ENCODE peak calls at places on chromosomes 13 and 19, in nine cellular contexts. One of them, this sample, is unnamed.

GRCh38 chr19:19262190-19263057 is 10.7 kb downstream of the TM6SF2 start:
- DNase-seq in vagina: no peak
- DNase-seq in IMR-90: no peak
- DNase-seq in breast epithelium: no peak
- DNase-seq in lung: no peak
- DNase-seq in body of pancreas: no peak
- DNase-seq in HepG2: no peak
- DNase-seq in left lung: no peak
- DNase-seq in PC-3: no peak
- DNase-seq in this sample: no peak

GRCh38 chr19:47714339-47714738 is 1.1 kb downstream of the EHD2 start:
- DNase-seq in vagina: no peak
- DNase-seq in IMR-90: no peak
- DNase-seq in breast epithelium: no peak
- DNase-seq in lung: no peak
- DNase-seq in body of pancreas: no peak
- DNase-seq in HepG2: no peak
- DNase-seq in left lung: no peak
- DNase-seq in PC-3: no peak
- DNase-seq in this sample: no peak

GRCh38 chr19:7916908-7917291 is 2.3 kb downstream of the TGFBR3L start:
- DNase-seq in vagina: no peak
- DNase-seq in IMR-90: no peak
- DNase-seq in breast epithelium: no peak
- DNase-seq in lung: no peak
- DNase-seq in body of pancreas: no peak
- DNase-seq in HepG2: no peak
- DNase-seq in left lung: no peak
- DNase-seq in PC-3: no peak
- DNase-seq in this sample: no peak

GRCh38 chr13:113906566-113906965 is 42.7 kb upstream of the GAS6 start:
- DNase-seq in vagina: peak
- DNase-seq in IMR-90: no peak
- DNase-seq in breast epithelium: peak
- DNase-seq in lung: peak
- DNase-seq in body of pancreas: no peak
- DNase-seq in HepG2: no peak
- DNase-seq in left lung: no peak
- DNase-seq in PC-3: no peak
- DNase-seq in this sample: no peak

GRCh38 chr13:47066261-47066660 is 169.4 kb upstream of the HTR2A start:
- DNase-seq in vagina: no peak
- DNase-seq in IMR-90: peak
- DNase-seq in breast epithelium: no peak
- DNase-seq in lung: no peak
- DNase-seq in body of pancreas: no peak
- DNase-seq in HepG2: no peak
- DNase-seq in left lung: no peak
- DNase-seq in PC-3: no peak
- DNase-seq in this sample: no peak

GRCh38 chr19:17530586-17530985 is 19.1 kb downstream of the PGLS start:
- DNase-seq in vagina: no peak
- DNase-seq in IMR-90: no peak
- DNase-seq in breast epithelium: no peak
- DNase-seq in lung: no peak
- DNase-seq in body of pancreas: no peak
- DNase-seq in HepG2: peak
- DNase-seq in left lung: no peak
- DNase-seq in PC-3: no peak
- DNase-seq in this sample: no peak

GRCh38 chr19:46748325-46749109 is 2.3 kb upstream of the STRN4 start:
- DNase-seq in vagina: no peak
- DNase-seq in IMR-90: peak
- DNase-seq in breast epithelium: no peak
- DNase-seq in lung: peak
- DNase-seq in body of pancreas: peak
- DNase-seq in HepG2: peak
- DNase-seq in left lung: no peak
- DNase-seq in PC-3: peak
- DNase-seq in this sample: no peak

GRCh38 chr19:49816616-49817015 is 1.5 kb upstream of the MED25 start:
- DNase-seq in vagina: no peak
- DNase-seq in IMR-90: no peak
- DNase-seq in breast epithelium: no peak
- DNase-seq in lung: no peak
- DNase-seq in body of pancreas: peak
- DNase-seq in HepG2: no peak
- DNase-seq in left lung: no peak
- DNase-seq in PC-3: no peak
- DNase-seq in this sample: no peak

GRCh38 chr13:109840201-109840892 is 54.0 kb upstream of the IRS2 start:
- DNase-seq in vagina: no peak
- DNase-seq in IMR-90: peak
- DNase-seq in breast epithelium: no peak
- DNase-seq in lung: no peak
- DNase-seq in body of pancreas: no peak
- DNase-seq in HepG2: no peak
- DNase-seq in left lung: no peak
- DNase-seq in PC-3: peak
- DNase-seq in this sample: no peak

GRCh38 chr19:4164262-4164661 is 10.8 kb downstream of the CREB3L3 start:
- DNase-seq in vagina: no peak
- DNase-seq in IMR-90: no peak
- DNase-seq in breast epithelium: no peak
- DNase-seq in lung: no peak
- DNase-seq in body of pancreas: no peak
- DNase-seq in HepG2: no peak
- DNase-seq in left lung: no peak
- DNase-seq in PC-3: no peak
- DNase-seq in this sample: no peak

GRCh38 chr13:27269114-27269665 is 1.4 kb upstream of the RASL11A start:
- DNase-seq in vagina: no peak
- DNase-seq in IMR-90: peak
- DNase-seq in breast epithelium: no peak
- DNase-seq in lung: no peak
- DNase-seq in body of pancreas: no peak
- DNase-seq in HepG2: no peak
- DNase-seq in left lung: no peak
- DNase-seq in PC-3: no peak
- DNase-seq in this sample: no peak

GRCh38 chr19:55115446-55116065 is 1.9 kb downstream of the PPP1R12C start:
- DNase-seq in vagina: no peak
- DNase-seq in IMR-90: peak
- DNase-seq in breast epithelium: no peak
- DNase-seq in lung: no peak
- DNase-seq in body of pancreas: no peak
- DNase-seq in HepG2: no peak
- DNase-seq in left lung: no peak
- DNase-seq in PC-3: no peak
- DNase-seq in this sample: no peak

GRCh38 chr13:65638572-65639168 is 1591.5 kb downstream of the PCDH9 start:
- DNase-seq in vagina: no peak
- DNase-seq in IMR-90: peak
- DNase-seq in breast epithelium: no peak
- DNase-seq in lung: no peak
- DNase-seq in body of pancreas: no peak
- DNase-seq in HepG2: peak
- DNase-seq in left lung: no peak
- DNase-seq in PC-3: peak
- DNase-seq in this sample: no peak

GRCh38 chr19:29634731-29635130 is 28.6 kb downstream of the POP4 start:
- DNase-seq in vagina: no peak
- DNase-seq in IMR-90: no peak
- DNase-seq in breast epithelium: no peak
- DNase-seq in lung: no peak
- DNase-seq in body of pancreas: no peak
- DNase-seq in HepG2: no peak
- DNase-seq in left lung: no peak
- DNase-seq in PC-3: no peak
- DNase-seq in this sample: no peak

GRCh38 chr19:18102916-18103542 is 5.5 kb downstream of the MAST3 start:
- DNase-seq in vagina: no peak
- DNase-seq in IMR-90: no peak
- DNase-seq in breast epithelium: no peak
- DNase-seq in lung: no peak
- DNase-seq in body of pancreas: no peak
- DNase-seq in HepG2: no peak
- DNase-seq in left lung: no peak
- DNase-seq in PC-3: no peak
- DNase-seq in this sample: peak

DNA sequence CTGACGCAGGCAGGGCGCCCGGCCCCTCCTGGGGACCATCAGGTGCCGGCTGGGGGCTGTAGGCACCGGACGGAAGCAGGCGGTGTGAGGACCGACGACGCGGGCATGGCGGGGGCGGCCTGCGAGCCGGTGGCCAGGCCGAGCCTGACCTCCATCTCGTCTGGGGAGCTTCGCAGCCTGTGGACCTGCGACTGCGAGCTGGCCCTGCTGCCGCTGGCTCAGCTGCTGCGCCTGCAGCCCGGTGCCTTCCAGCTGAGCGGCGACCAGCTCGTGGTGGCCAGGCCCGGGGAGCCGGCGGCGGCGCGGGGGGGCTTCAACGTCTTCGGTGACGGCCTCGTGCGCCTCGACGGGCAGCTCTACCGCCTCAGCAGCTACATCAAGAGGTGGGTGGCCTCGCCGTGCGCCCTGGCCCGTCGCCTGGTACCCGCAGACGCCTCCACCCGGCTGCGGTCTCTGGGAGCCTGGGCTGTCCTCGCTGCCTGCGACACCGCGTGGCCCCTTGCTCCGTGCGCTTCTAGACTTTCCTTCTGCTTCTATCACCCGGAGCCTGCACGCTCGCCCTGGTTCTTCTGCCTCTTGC is 430 bp downstream of the MEDAG start:
- DNase-seq in vagina: no peak
- DNase-seq in IMR-90: no peak
- DNase-seq in breast epithelium: no peak
- DNase-seq in lung: no peak
- DNase-seq in body of pancreas: no peak
- DNase-seq in HepG2: no peak
- DNase-seq in left lung: no peak
- DNase-seq in PC-3: no peak
- DNase-seq in this sample: no peak
- H3K27ac ChIP-seq in vagina: peak
- H3K27ac ChIP-seq in IMR-90: no peak
- H3K27ac ChIP-seq in breast epithelium: peak
- H3K27ac ChIP-seq in lung: peak
- H3K27ac ChIP-seq in body of pancreas: no peak
- H3K27ac ChIP-seq in HepG2: no peak
- H3K27ac ChIP-seq in left lung: peak
- H3K27ac ChIP-seq in PC-3: no peak
- H3K27ac ChIP-seq in this sample: no peak

GRCh38 chr13:94706101-94706853 is 6.1 kb downstream of the SOX21 start:
- DNase-seq in vagina: peak
- DNase-seq in IMR-90: no peak
- DNase-seq in breast epithelium: no peak
- DNase-seq in lung: no peak
- DNase-seq in body of pancreas: no peak
- DNase-seq in HepG2: no peak
- DNase-seq in left lung: no peak
- DNase-seq in PC-3: no peak
- DNase-seq in this sample: no peak

GRCh38 chr13:94707400-94708021 is 4.8 kb downstream of the SOX21 start:
- DNase-seq in vagina: peak
- DNase-seq in IMR-90: no peak
- DNase-seq in breast epithelium: no peak
- DNase-seq in lung: no peak
- DNase-seq in body of pancreas: no peak
- DNase-seq in HepG2: no peak
- DNase-seq in left lung: no peak
- DNase-seq in PC-3: no peak
- DNase-seq in this sample: no peak

GRCh38 chr13:94708031-94708571 is 4.2 kb downstream of the SOX21 start:
- DNase-seq in vagina: peak
- DNase-seq in IMR-90: no peak
- DNase-seq in breast epithelium: no peak
- DNase-seq in lung: no peak
- DNase-seq in body of pancreas: no peak
- DNase-seq in HepG2: no peak
- DNase-seq in left lung: no peak
- DNase-seq in PC-3: no peak
- DNase-seq in this sample: peak

GRCh38 chr13:94705081-94705751 is 7.1 kb downstream of the SOX21 start:
- DNase-seq in vagina: peak
- DNase-seq in IMR-90: no peak
- DNase-seq in breast epithelium: no peak
- DNase-seq in lung: no peak
- DNase-seq in body of pancreas: no peak
- DNase-seq in HepG2: no peak
- DNase-seq in left lung: no peak
- DNase-seq in PC-3: no peak
- DNase-seq in this sample: no peak

GRCh38 chr13:94706854-94707399 is 5.4 kb downstream of the SOX21 start:
- DNase-seq in vagina: peak
- DNase-seq in IMR-90: no peak
- DNase-seq in breast epithelium: no peak
- DNase-seq in lung: no peak
- DNase-seq in body of pancreas: no peak
- DNase-seq in HepG2: no peak
- DNase-seq in left lung: no peak
- DNase-seq in PC-3: no peak
- DNase-seq in this sample: no peak
- H3K4me3 ChIP-seq in vagina: no peak
- H3K4me3 ChIP-seq in IMR-90: no peak
- H3K4me3 ChIP-seq in breast epithelium: no peak
- H3K4me3 ChIP-seq in lung: no peak
- H3K4me3 ChIP-seq in body of pancreas: no peak
- H3K4me3 ChIP-seq in HepG2: no peak
- H3K4me3 ChIP-seq in left lung: no peak
- H3K4me3 ChIP-seq in PC-3: no peak
- H3K4me3 ChIP-seq in this sample: peak

DNA sequence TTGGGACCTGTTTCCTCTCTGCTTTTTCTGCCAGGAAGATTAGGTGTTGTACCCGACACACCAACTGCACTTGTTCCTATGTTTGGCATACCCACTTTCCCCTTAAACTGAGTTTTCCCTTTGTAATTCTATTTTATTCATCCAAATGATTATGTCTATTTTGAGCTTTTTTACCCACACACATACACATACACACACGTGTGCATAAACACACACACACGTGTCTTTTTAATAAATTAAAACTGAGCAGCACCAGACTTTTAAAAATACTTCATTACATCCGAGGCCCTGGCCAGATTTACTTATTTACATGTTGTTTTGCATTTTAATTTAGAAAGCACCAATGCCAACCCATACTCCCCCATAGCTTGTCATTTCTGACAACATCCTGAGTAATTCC is 350.0 kb downstream of the DNAJC15 start:
- DNase-seq in vagina: no peak
- DNase-seq in IMR-90: no peak
- DNase-seq in breast epithelium: no peak
- DNase-seq in lung: no peak
- DNase-seq in body of pancreas: no peak
- DNase-seq in HepG2: no peak
- DNase-seq in left lung: no peak
- DNase-seq in PC-3: no peak
- DNase-seq in this sample: no peak
- TF ChIP-seq CTCF in vagina: no peak
- TF ChIP-seq CTCF in IMR-90: no peak
- TF ChIP-seq CTCF in breast epithelium: no peak
- TF ChIP-seq CTCF in lung: no peak
- TF ChIP-seq CTCF in body of pancreas: no peak
- TF ChIP-seq CTCF in HepG2: no peak
- TF ChIP-seq CTCF in left lung: no peak
- TF ChIP-seq CTCF in PC-3: no peak
- TF ChIP-seq CTCF in this sample: no peak

GRCh38 chr13:103351035-103351828 is 285.0 kb upstream of the SLC10A2 start:
- DNase-seq in vagina: no peak
- DNase-seq in IMR-90: no peak
- DNase-seq in breast epithelium: no peak
- DNase-seq in lung: no peak
- DNase-seq in body of pancreas: peak
- DNase-seq in HepG2: no peak
- DNase-seq in left lung: no peak
- DNase-seq in PC-3: peak
- DNase-seq in this sample: no peak
- H3K27ac ChIP-seq in vagina: no peak
- H3K27ac ChIP-seq in IMR-90: no peak
- H3K27ac ChIP-seq in breast epithelium: no peak
- H3K27ac ChIP-seq in lung: no peak
- H3K27ac ChIP-seq in body of pancreas: no peak
- H3K27ac ChIP-seq in HepG2: no peak
- H3K27ac ChIP-seq in left lung: no peak
- H3K27ac ChIP-seq in PC-3: no peak
- H3K27ac ChIP-seq in this sample: no peak

This sample was measured in dorsolateral prefrontal cortex.